ENCODE peak calls at places on chromosomes 5 and 9, in five cellular contexts. L, R, J, C and H are unnamed samples.

GRCh38 chr9:14151451-14151850 is 162.5 kb downstream of the NFIB start:
- DNase-seq in L (no peak), R (no peak), J (no peak), C (no peak), H (no peak)

GRCh38 chr9:92617951-92618510 is 51.9 kb downstream of the IPPK start:
- DNase-seq in L (no peak), R (no peak), J (no peak), C (no peak), H (no peak)

GRCh38 chr9:97526895-97527575 is 25.6 kb downstream of the TMOD1 start:
- DNase-seq in L (no peak), R (no peak), J (no peak), C (no peak), H (no peak)

GRCh38 chr9:104572612-104573011 is 3.6 kb downstream of the OR13C8 start:
- DNase-seq in L (no peak), R (no peak), J (no peak), C (no peak), H (no peak)

GRCh38 chr5:55520117-55520829 is 14.5 kb downstream of the PLPP1 start:
- DNase-seq in L (no peak), R (no peak), J (no peak), C (no peak), H (no peak)

GRCh38 chr5:167623354-167623753 is 668.1 kb upstream of the WWC1 start:
- DNase-seq in L (no peak), R (no peak), J (no peak), C (no peak), H (no peak)

GRCh38 chr9:113516840-113517577 is 53.5 kb downstream of the RGS3 start:
- DNase-seq in L (peak; percentile 65), R (no peak), J (peak; percentile 85), C (no peak), H (no peak)

GRCh38 chr5:6766558-6767191 is 53.4 kb downstream of the TENT4A start:
- DNase-seq in L (peak; percentile 19), R (peak; percentile 86), J (no peak), C (peak; percentile 89), H (peak; percentile 88)

GRCh38 chr5:159469496-159470370 is 139.4 kb upstream of the IL12B start:
- DNase-seq in L (no peak), R (no peak), J (no peak), C (no peak), H (no peak)

GRCh38 chr5:159465604-159466003 is 135.3 kb upstream of the IL12B start:
- DNase-seq in L (no peak), R (no peak), J (no peak), C (no peak), H (no peak)

GRCh38 chr5:159463590-159464321 is 133.5 kb upstream of the IL12B start:
- DNase-seq in L (no peak), R (no peak), J (no peak), C (no peak), H (no peak)

GRCh38 chr5:159467666-159468065 is 137.4 kb upstream of the IL12B start:
- DNase-seq in L (no peak), R (no peak), J (no peak), C (no peak), H (no peak)
- TF ChIP-seq CTCF in L (no peak), R (no peak), J (no peak), C (no peak), H (no peak)

DNA sequence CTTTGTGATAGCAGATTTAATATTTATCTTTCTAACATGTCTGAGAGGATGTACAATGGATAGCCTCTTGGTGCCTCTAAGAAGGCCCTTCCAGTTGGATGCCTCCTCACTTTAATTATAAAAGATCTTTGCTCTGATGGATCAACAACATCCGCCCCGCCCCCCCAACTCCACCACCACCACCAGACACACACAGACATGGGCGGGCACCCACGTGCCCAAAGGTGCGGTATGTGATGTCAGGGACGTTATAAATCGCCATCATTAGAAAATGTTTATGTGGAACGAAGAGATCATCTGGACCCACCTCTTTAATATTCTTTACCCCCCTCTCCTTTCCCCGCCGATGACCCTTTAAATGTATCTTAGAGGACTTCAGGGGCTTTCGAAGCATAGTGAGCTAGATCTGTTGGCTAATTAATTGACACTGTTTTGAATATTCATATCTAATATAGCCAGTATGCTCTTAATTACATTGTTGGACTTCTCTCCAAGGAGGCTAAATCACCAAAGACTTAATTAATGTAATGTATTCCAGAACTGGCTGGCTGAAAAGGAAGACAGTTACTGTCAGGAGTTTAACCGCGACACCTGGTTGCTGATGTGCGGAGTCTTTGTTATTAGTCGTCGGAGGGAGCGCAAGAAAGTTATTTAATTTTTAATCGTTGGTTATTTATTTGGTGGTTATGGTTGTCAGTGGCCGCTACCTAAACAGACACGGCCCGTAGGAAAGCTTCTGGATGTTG is 6.1 kb upstream of the FOXB2 start:
- DNase-seq in L (no peak), R (no peak), J (no peak), C (peak; percentile 12), H (no peak)
- H3K9me3 ChIP-seq in L (no peaks in the 10 kb centered on the region), R (no peaks in the 10 kb centered on the region), J (no peaks in the 10 kb centered on the region), C (no peaks in the 10 kb centered on the region), H (no peaks in the 10 kb centered on the region)

DNA sequence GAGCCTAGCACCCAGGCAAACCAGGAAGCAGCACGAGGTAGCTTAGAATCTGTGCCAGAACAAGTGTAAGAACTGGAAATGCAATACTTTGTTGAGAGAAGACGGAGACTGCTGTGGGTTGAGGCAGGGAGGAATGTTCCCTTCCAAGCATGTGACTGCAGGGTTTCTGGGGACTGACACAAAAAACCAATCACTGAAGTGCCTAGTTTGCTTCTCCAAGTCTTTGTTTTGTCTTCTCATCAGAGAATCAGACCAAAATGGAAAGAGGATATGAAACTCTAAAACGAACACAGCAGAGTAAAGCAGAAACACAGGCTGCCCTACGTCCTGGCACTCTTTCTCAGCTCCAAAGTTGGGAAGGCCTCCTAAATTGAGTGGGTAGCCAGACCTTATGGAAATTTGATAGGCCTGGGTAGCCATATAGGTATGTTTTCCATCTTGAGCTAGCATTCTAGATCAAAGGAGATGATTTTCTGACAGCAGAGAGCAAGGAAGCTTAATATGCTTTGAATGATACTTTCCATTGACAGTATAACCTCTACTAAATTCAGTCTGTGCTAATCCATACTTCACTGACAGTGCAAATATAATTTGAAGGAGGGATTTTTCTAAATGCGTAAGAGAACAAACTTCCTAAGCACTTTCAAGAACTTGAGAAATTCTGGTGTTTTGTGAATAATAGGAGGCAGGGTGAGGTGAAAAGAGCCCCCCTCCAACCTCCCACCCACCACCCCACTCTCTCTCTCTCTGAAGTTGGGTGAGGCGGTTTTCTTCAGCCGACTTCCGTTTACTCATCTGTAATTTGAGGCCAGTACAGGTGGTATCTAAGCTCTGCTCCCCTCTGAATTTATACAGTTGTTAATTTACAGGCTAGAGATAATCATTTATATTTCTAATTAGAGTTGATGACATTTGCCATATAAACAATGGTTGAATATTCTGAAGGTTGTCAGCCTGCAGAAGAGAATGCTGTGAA is 5.5 kb downstream of the ADRB2 start:
- DNase-seq in L (no peak), R (no peak), J (peak; percentile 86), C (no peak), H (peak; percentile 49)
- H3K4me3 ChIP-seq in L (no peak overlapping the region), R (peak overlapping the region; percentile 70), J (peak overlapping the region; percentile 76), C (no peak overlapping the region), H (no peak overlapping the region)

GRCh38 chr5:154824070-154824469 is 26.3 kb downstream of the FAXDC2 start:
- DNase-seq in L (no peak), R (no peak), J (no peak), C (no peak), H (no peak)
- TF ChIP-seq CTCF in L (no peak), R (no peak), J (no peak), C (no peak), H (no peak)

GRCh38 chr9:137396808-137397367 is 26.1 kb downstream of the EXD3 start:
- DNase-seq in L (no peak), R (no peak), J (no peak), C (no peak), H (no peak)

GRCh38 chr9:137396227-137396626 is 26.7 kb downstream of the EXD3 start:
- DNase-seq in L (no peak), R (no peak), J (no peak), C (no peak), H (no peak)

GRCh38 chr9:137395666-137396010 is 27.3 kb downstream of the EXD3 start:
- DNase-seq in L (no peak), R (no peak), J (no peak), C (no peak), H (no peak)

GRCh38 chr9:137397675-137398423 is 25.1 kb downstream of the EXD3 start:
- DNase-seq in L (no peak), R (no peak), J (no peak), C (no peak), H (no peak)

GRCh38 chr9:137398561-137399468 is 24.1 kb downstream of the EXD3 start:
- DNase-seq in L (no peak), R (no peak), J (no peak), C (no peak), H (no peak)
- H3K9me3 ChIP-seq in L (no peaks in the 10 kb centered on the region), R (no peaks in the 10 kb centered on the region), J (no peaks in the 10 kb centered on the region), C (no peaks in the 10 kb centered on the region), H (no peaks in the 10 kb centered on the region)

GRCh38 chr5:140875085-140876065 is at the start of gene PCDHA12:
- DNase-seq in L (no peak), R (no peak), J (no peak), C (peak; percentile 70), H (no peak)

GRCh38 chr5:140868721-140869554 is at the start of gene PCDHA11:
- DNase-seq in L (no peak), R (no peak), J (no peak), C (no peak), H (no peak)

GRCh38 chr5:140870221-140871201 is 1.8 kb downstream of the PCDHA11 start:
- DNase-seq in L (no peak), R (no peak), J (no peak), C (no peak), H (no peak)

GRCh38 chr5:140869555-140869886 is 764 bp downstream of the PCDHA11 start:
- DNase-seq in L (no peak), R (no peak), J (peak; percentile 4), C (no peak), H (no peak)
- H3K4me3 ChIP-seq in L (no peak overlapping the region), R (no peak overlapping the region), J (no peak overlapping the region), C (no peak overlapping the region), H (no peak overlapping the region)